ENCODE peak calls at places on chromosomes 12 and 14, in five cellular contexts. F is adrenal gland, M is endodermal cell, D is fibroblast of lung, V is left lung. N is an unnamed sample.
A peak's percentile ranks its signal among the peaks of the same experiment; 100 is the strongest.

GRCh38 chr14:39426605-39427004 is 5.6 kb downstream of the FBXO33 start:
- DNase-seq in M (no peak), V (no peak), F (no peak), D (peak; percentile 58), N (no peak)

GRCh38 chr12:113498490-113498889 is 26.8 kb upstream of the LHX5 start:
- DNase-seq in M (no peak), F (no peak), D (no peak), V (no peak), N (no peak)

GRCh38 chr14:23376477-23377200 is at the start of gene CMTM5:
- DNase-seq in M (peak; percentile 70), V (peak; percentile 61), F (no peak), D (no peak), N (no peak)

GRCh38 chr12:105369014-105369413 is 38.5 kb downstream of the C12orf75 start:
- DNase-seq in M (no peak), D (peak; percentile 56), F (no peak), V (no peak), N (no peak)

GRCh38 chr12:82595946-82596345 is 90.8 kb upstream of the TMTC2 start:
- DNase-seq in M (no peak), V (no peak), D (no peak), F (no peak), N (no peak)

GRCh38 chr14:28761438-28762289 is 4.9 kb upstream of the FOXG1 start:
- DNase-seq in M (peak; percentile 54), F (no peak), D (no peak), V (no peak), N (no peak)

GRCh38 chr14:36519431-36520321 is at the start of gene NKX2-1:
- DNase-seq in F (no peak), V (peak; percentile 85), M (peak; percentile 87), D (no peak), N (no peak)

GRCh38 chr12:47740536-47741339 is 15.4 kb upstream of the ENDOU start:
- DNase-seq in M (no peak), F (no peak), V (no peak), D (no peak), N (no peak)

GRCh38 chr12:52019123-52019770 is 12.5 kb downstream of the TAMALIN start:
- DNase-seq in M (no peak), V (no peak), F (no peak), D (no peak), N (no peak)

GRCh38 chr12:110670161-110670701 is 18.7 kb downstream of the HVCN1 start:
- DNase-seq in F (no peak), D (no peak), V (no peak), M (no peak), N (no peak)

GRCh38 chr14:28102814-28103213 is 663.8 kb upstream of the FOXG1 start:
- DNase-seq in V (no peak), M (no peak), D (no peak), F (no peak), N (no peak)

GRCh38 chr14:29233188-29233587 is 466.6 kb downstream of the FOXG1 start:
- DNase-seq in D (no peak), M (no peak), F (no peak), V (no peak), N (no peak)

GRCh38 chr12:56998981-56999380 is 7.4 kb downstream of the ZBTB39 start:
- DNase-seq in M (no peak), V (no peak), D (no peak), F (peak; percentile 53), N (no peak)

GRCh38 chr14:75720828-75721227 is 59.8 kb downstream of the TTLL5 start:
- DNase-seq in F (peak; percentile 87), D (peak; percentile 62), V (no peak), M (no peak), N (peak; percentile 69)

GRCh38 chr14:85702937-85703336 is 173.0 kb downstream of the FLRT2 start:
- DNase-seq in V (no peak), M (no peak), D (peak; percentile 84), F (no peak), N (no peak)

GRCh38 chr12:81263072-81263471 is 185.2 kb downstream of the ACSS3 start:
- DNase-seq in D (no peak), M (no peak), V (no peak), F (no peak), N (no peak)

GRCh38 chr14:102965282-102965681 is 42.8 kb downstream of the AMN start:
- DNase-seq in D (no peak), M (no peak), F (no peak), V (no peak), N (no peak)

DNA sequence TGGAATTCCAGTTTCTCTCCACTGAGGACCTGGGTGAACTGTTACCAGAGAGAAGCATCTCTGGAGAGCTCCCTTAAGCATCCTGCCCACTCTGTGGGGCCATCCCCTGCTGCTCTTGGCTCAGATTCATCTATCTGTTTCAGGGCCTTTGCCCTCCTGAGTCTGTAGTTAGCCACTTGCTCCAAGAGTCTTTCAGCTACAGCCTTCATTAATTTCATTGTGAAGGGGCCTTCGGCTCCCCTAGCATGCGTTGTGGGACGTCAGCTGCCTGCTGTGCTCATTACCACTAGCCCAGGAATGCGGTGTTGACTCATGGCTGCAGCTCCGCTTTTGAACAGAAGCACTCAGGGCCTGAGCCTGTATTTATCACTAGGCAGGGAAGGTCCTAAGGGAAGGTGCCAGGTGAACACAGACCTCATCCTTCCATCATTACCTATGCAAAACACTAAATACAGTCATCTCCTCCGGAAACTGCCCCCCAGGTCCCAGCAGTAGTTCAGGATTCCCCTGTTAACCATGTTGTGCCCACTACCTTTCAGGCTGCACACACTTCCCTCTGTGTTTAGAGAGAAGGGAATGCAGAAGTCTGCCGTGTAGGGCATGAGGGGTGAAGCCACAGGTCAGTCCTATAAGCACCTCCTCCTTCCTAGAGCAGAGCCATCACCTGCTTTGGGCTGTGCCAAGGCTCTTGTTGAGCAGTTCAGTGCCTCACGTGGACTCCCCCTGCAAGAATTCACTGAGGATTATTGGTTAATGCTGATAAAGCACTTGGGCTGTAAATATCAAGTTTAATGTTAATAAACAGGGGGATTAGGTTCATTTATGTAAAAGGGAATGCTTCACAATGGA is 191.4 kb downstream of the CACNA1C start:
- DNase-seq in V (no peak), D (peak; percentile 88), F (no peak), M (peak; percentile 95), N (no peak)
- H3K4me1 ChIP-seq in V (no peaks in the 10 kb centered on the region), D (peaks cover 38% of the 10 kb centered on the region), F (no peaks in the 10 kb centered on the region), M (peaks cover 15% of the 10 kb centered on the region), N (peaks cover 3% of the 10 kb centered on the region)

DNA sequence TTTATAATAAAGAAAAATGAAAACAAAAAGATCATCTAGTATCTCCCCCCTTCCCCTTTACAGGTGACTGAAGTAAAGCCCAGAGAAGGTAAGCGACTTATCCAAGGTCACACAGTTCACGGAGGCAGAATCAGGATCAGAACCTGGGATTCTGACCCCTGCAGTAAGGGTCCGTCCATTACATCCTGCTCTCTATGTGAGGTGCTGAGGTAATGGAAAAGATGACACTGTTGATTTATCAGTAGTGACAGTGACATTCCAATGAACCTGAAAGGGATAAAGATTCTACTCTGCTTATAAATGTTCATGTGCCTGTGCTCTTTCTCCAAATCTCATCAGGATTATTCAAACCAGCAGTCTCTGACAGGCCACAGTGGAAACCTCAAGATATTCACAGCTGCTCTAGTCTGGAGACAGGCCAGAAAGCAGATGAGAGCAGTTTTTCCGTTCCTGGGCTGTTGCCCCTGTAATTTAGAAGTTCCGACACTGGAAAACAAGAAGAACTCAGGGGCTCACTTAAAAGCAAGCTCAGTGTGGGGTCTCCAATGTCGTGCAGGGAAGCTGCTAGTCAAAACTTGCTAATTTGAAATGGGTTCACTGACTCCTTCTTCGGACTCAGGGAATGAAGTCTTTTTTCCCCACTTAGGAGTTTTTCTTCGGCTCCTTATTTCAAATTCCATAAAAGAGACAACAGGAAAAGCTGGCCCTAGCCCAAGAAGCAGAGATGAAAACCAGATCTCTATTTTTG is 131.7 kb upstream of the EEA1 start:
- DNase-seq in D (peak; percentile 70), F (peak; percentile 52), V (no peak), M (peak; percentile 53), N (no peak)
- TF ChIP-seq CTCF in D (peak; percentile 19), F (no peak), V (no peak), M (peak; percentile 59), N (no peak)

GRCh38 chr12:132178314-132178713 is 34.1 kb downstream of the NOC4L start:
- DNase-seq in M (no peak), D (no peak), V (no peak), F (no peak), N (no peak)
- H3K4me1 ChIP-seq in M (no peaks in the 10 kb centered on the region), D (no peaks in the 10 kb centered on the region), V (no peaks in the 10 kb centered on the region), F (no peaks in the 10 kb centered on the region), N (no peaks in the 10 kb centered on the region)

GRCh38 chr14:100279133-100279532 is 27.1 kb downstream of the SLC25A29 start:
- DNase-seq in M (peak; percentile 20), V (no peak), D (no peak), F (no peak), N (no peak)
- TF ChIP-seq CTCF in M (no peak), V (no peak), D (no peak), F (no peak), N (no peak)

N was measured in right atrium auricular region.